ENCODE peak calls at places on chromosomes 16 and 17, in five cellular contexts. N is stomach, E is upper lobe of right lung, M is T-helper 1 cell, P is skeletal muscle cell. V is an unnamed sample.

GRCh38 chr17:3551189-3551588 is 6.4 kb downstream of the TRPV3 start:
- DNase-seq in N (peak), E (no peak), M (no peak), P (no peak), V (no peak)

GRCh38 chr16:88924834-88925539 is 52.0 kb downstream of the CBFA2T3 start:
- DNase-seq in N (no peak), E (no peak), M (no peak), P (peak), V (no peak)

GRCh38 chr17:38511126-38512108 is 83.2 kb downstream of the ARHGAP23 start:
- DNase-seq in N (no peak), E (no peak), M (no peak), P (peak), V (no peak)

GRCh38 chr16:28898266-28898665 is 20.0 kb downstream of the ATP2A1 start:
- DNase-seq in N (no peak), E (no peak), M (no peak), P (no peak), V (no peak)

GRCh38 chr16:12417830-12418229 is 385.9 kb downstream of the CPPED1 start:
- DNase-seq in N (no peak), E (no peak), M (no peak), P (no peak), V (no peak)

GRCh38 chr16:28309811-28310311 is 17.5 kb downstream of the SBK1 start:
- DNase-seq in N (no peak), E (peak), M (peak), P (no peak), V (peak)

GRCh38 chr17:15659236-15659635 is 24.9 kb downstream of the TRIM16 start:
- DNase-seq in N (no peak), E (no peak), M (no peak), P (no peak), V (no peak)

GRCh38 chr17:13230908-13231307 is 213.1 kb upstream of the ELAC2 start:
- DNase-seq in N (no peak), E (no peak), M (no peak), P (no peak), V (no peak)

GRCh38 chr17:79041723-79042420 is 17.9 kb downstream of the C1QTNF1 start:
- DNase-seq in N (no peak), E (no peak), M (no peak), P (no peak), V (no peak)

GRCh38 chr16:27853651-27854050 is 209.9 kb downstream of the GSG1L start:
- DNase-seq in N (no peak), E (peak), M (no peak), P (no peak), V (no peak)

GRCh38 chr16:9115277-9115676 is 23.8 kb downstream of the HAPSTR1 start:
- DNase-seq in N (no peak), E (no peak), M (no peak), P (no peak), V (no peak)

GRCh38 chr17:1379930-1380313 is 20.1 kb downstream of the YWHAE start:
- DNase-seq in N (no peak), E (no peak), M (no peak), P (no peak), V (peak)

GRCh38 chr17:82242977-82243647 is 14.3 kb downstream of the SLC16A3 start:
- DNase-seq in N (peak), E (peak), M (no peak), P (no peak), V (no peak)

GRCh38 chr16:66240996-66241395 is 125.5 kb upstream of the CDH5 start:
- DNase-seq in N (no peak), E (no peak), M (no peak), P (no peak), V (no peak)

GRCh38 chr17:19805006-19805405 is 56.9 kb upstream of the ALDH3A1 start:
- DNase-seq in N (no peak), E (no peak), M (no peak), P (no peak), V (no peak)

GRCh38 chr17:11493947-11494346 is 104.3 kb upstream of the DNAH9 start:
- DNase-seq in N (no peak), E (no peak), M (no peak), P (no peak), V (no peak)

GRCh38 chr17:76240461-76241204 is at the start of gene RNF157:
- DNase-seq in N (peak), E (peak), M (peak), P (no peak), V (peak)

GRCh38 chr17:47806026-47806912 is 15.3 kb downstream of the OSBPL7 start:
- DNase-seq in N (peak), E (no peak), M (no peak), P (no peak), V (no peak)

GRCh38 chr17:45332505-45332904 is 15.7 kb upstream of the MAP3K14 start:
- DNase-seq in N (no peak), E (peak), M (no peak), P (no peak), V (no peak)

GRCh38 chr17:45018514-45019176 is 32.8 kb downstream of the DCAKD start:
- DNase-seq in N (no peak), E (no peak), M (no peak), P (no peak), V (no peak)

GRCh38 chr16:84547539-84548058 is 43.1 kb upstream of the MEAK7 start:
- DNase-seq in N (no peak), E (no peak), M (no peak), P (no peak), V (no peak)

GRCh38 chr16:68072038-68072695 is 13.0 kb upstream of the NFATC3 start:
- DNase-seq in N (no peak), E (no peak), M (no peak), P (no peak), V (no peak)

GRCh38 chr16:4515611-4516233 is 22.9 kb downstream of the CDIP1 start:
- DNase-seq in N (no peak), E (no peak), M (no peak), P (no peak), V (no peak)

GRCh38 chr17:32931686-32932085 is 3.7 kb downstream of the TMEM98 start:
- DNase-seq in N (no peak), E (no peak), M (no peak), P (no peak), V (no peak)

GRCh38 chr16:27369806-27370205 is 32.2 kb upstream of the IL21R start:
- DNase-seq in N (no peak), E (peak), M (no peak), P (no peak), V (no peak)

GRCh38 chr16:76511203-76511602 is 234.0 kb downstream of the CNTNAP4 start:
- DNase-seq in N (no peak), E (no peak), M (no peak), P (no peak), V (no peak)

GRCh38 chr17:78873519-78874340 is 29.3 kb downstream of the CEP295NL start:
- DNase-seq in N (peak), E (no peak), M (no peak), P (peak), V (no peak)

GRCh38 chr17:14301761-14302401 is 1.0 kb downstream of the HS3ST3B1 start:
- DNase-seq in N (peak), E (peak), M (peak), P (no peak), V (peak)

GRCh38 chr17:50469671-50470305 is 1.1 kb upstream of the CHAD start:
- DNase-seq in N (no peak), E (no peak), M (no peak), P (no peak), V (no peak)

GRCh38 chr16:10964039-10964890 is 19.9 kb downstream of the CLEC16A start:
- DNase-seq in N (peak), E (peak), M (peak), P (no peak), V (peak)

GRCh38 chr17:40534431-40535189 is 30.7 kb downstream of the CCR7 start:
- DNase-seq in N (no peak), E (peak), M (no peak), P (no peak), V (no peak)

GRCh38 chr17:66661411-66661843 is 173.5 kb upstream of the CACNG5 start:
- DNase-seq in N (peak), E (no peak), M (no peak), P (peak), V (no peak)

GRCh38 chr16:56047307-56048234 is 143.7 kb upstream of the GNAO1 start:
- DNase-seq in N (no peak), E (no peak), M (no peak), P (no peak), V (no peak)

GRCh38 chr17:66455022-66455547 is 152.7 kb downstream of the PRKCA start:
- DNase-seq in N (no peak), E (no peak), M (no peak), P (no peak), V (no peak)

V was measured in effector CD4-positive, alpha-beta T cell.